ENCODE peak calls at places on chromosomes 4 and X, in six cellular contexts. Q, J, D, L, R and Z are unnamed samples.

GRCh38 chr4:87032884-87033533 is 98.2 kb downstream of the AFF1 start:
- DNase-seq in L (peak), Q (no peak), D (no peak), R (peak), J (no peak), Z (peak)

GRCh38 chrX:150085881-150086280 is 147.6 kb upstream of the EOLA2 start:
- DNase-seq in Q (no peak), L (no peak), J (no peak), R (no peak), D (no peak), Z (no peak)

GRCh38 chr4:33133723-33134122 is 2413.6 kb downstream of the PCDH7 start:
- DNase-seq in D (no peak), R (no peak), L (no peak), Q (no peak), J (no peak), Z (no peak)

GRCh38 chrX:1658083-1658463 is 43.2 kb downstream of the ASMT start:
- DNase-seq in R (no peak), L (no peak), D (no peak), J (peak), Q (no peak), Z (no peak)

GRCh38 chrX:15404712-15405111 is 20.5 kb upstream of the VEGFD start:
- DNase-seq in R (peak), D (no peak), Q (peak), J (no peak), L (peak), Z (no peak)

GRCh38 chr4:7417639-7418038 is 17.1 kb downstream of the PSAPL1 start:
- DNase-seq in Q (no peak), J (peak), L (no peak), R (no peak), D (no peak), Z (no peak)

GRCh38 chr4:11814758-11815157 is 386.1 kb upstream of the HS3ST1 start:
- DNase-seq in D (no peak), J (no peak), R (no peak), L (no peak), Q (no peak), Z (no peak)

GRCh38 chr4:147480891-147481576 is at the start of gene EDNRA:
- DNase-seq in R (peak), Q (peak), L (peak), D (no peak), J (no peak), Z (no peak)

GRCh38 chrX:13937370-13938052 is 92.2 kb downstream of the GEMIN8 start:
- DNase-seq in J (no peak), Q (peak), L (peak), R (peak), D (peak), Z (peak)

GRCh38 chr4:165944900-165945299 is 71.9 kb downstream of the TLL1 start:
- DNase-seq in L (no peak), Q (no peak), R (no peak), D (no peak), J (no peak), Z (no peak)

GRCh38 chrX:148929686-148930085 is 429.3 kb downstream of the AFF2 start:
- DNase-seq in L (peak), J (no peak), R (peak), D (no peak), Q (no peak), Z (no peak)

GRCh38 chr4:75908555-75908954 is 6.3 kb upstream of the PPEF2 start:
- DNase-seq in Q (no peak), L (peak), R (peak), D (no peak), J (no peak), Z (no peak)

GRCh38 chr4:186689476-186689875 is 34.2 kb downstream of the FAT1 start:
- DNase-seq in L (no peak), Q (no peak), J (no peak), R (peak), D (no peak), Z (no peak)

GRCh38 chr4:78482281-78482680 is 69.3 kb upstream of the ANXA3 start:
- DNase-seq in L (no peak), Q (no peak), R (peak), D (no peak), J (no peak), Z (no peak)

GRCh38 chr4:87068591-87069021 is 133.8 kb downstream of the AFF1 start:
- DNase-seq in Q (no peak), R (no peak), L (no peak), J (no peak), D (no peak), Z (no peak)

GRCh38 chr4:41747230-41748055 is 1.1 kb downstream of the PHOX2B start:
- DNase-seq in D (no peak), Q (no peak), J (no peak), L (no peak), R (no peak), Z (no peak)

GRCh38 chr4:41749650-41750049 is 1.1 kb upstream of the PHOX2B start:
- DNase-seq in R (no peak), L (no peak), D (no peak), J (no peak), Q (no peak), Z (no peak)

GRCh38 chr4:41748788-41749445 is 392 bp upstream of the PHOX2B start:
- DNase-seq in R (no peak), Q (no peak), J (no peak), D (no peak), L (no peak), Z (no peak)

GRCh38 chr4:41746440-41747229 is 1.9 kb downstream of the PHOX2B start:
- DNase-seq in Q (no peak), L (no peak), D (no peak), R (no peak), J (no peak), Z (no peak)

GRCh38 chr4:41748074-41748787 is at the start of gene PHOX2B:
- DNase-seq in R (no peak), L (no peak), J (no peak), D (no peak), Q (no peak), Z (no peak)
- H3K4me3 ChIP-seq in R (no peak), L (no peak), J (no peak), D (no peak), Q (no peak), Z (no peak)

GRCh38 chrX:46587158-46587557 is 13.6 kb downstream of the CHST7 start:
- DNase-seq in L (no peak), J (no peak), Q (no peak), D (no peak), R (peak), Z (no peak)
- H3K4me3 ChIP-seq in L (no peak), J (no peak), Q (no peak), D (no peak), R (no peak), Z (no peak)

DNA sequence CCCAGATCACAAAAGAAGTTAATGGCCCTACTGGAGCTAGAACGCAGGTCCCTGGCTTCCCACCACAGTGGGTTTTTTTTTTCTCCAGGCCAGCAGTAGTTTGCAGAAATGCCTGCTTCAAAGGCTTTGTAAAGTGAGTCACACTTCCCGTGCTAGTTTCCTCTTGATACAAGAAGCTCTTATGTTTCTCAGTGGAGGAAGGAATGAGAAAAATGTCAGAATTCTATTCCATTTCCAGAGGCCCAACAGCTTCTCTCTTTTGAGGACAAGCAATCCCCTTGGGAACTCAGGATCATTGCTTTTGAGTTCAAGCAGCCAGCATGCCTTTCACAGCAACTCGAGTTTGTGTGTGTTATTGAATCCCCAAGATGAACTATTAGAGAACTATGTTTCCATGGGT is 134.3 kb downstream of the GUCY2F start:
- DNase-seq in R (peak), J (no peak), D (no peak), L (peak), Q (no peak), Z (peak)
- H3K4me3 ChIP-seq in R (no peak), J (no peak), D (no peak), L (no peak), Q (no peak), Z (no peak)

DNA sequence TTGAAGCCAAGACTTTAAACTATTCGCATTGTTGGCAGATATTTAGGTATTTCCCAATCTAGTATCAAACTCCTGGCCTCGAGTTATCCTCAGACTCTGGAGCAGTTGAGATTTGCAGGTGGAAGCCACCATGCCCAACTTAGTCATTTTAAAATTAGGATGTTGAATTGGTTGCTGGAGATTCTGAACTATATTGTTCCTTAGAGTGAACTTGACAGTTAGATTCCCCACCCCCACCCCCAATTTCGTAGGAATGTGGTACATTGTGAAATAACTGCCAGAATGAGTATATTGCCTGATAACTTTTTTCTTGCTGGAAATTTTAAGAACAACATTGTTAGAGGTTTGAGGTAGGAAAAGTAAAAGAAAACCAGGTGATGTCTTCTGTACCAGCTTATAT is 2.3 kb downstream of the NOCT start:
- DNase-seq in Q (no peak), L (no peak), D (no peak), J (no peak), R (peak), Z (no peak)
- H3K4me3 ChIP-seq in Q (no peak), L (peak), D (no peak), J (no peak), R (peak), Z (no peak)